ENCODE peak calls at places on chromosomes 16 and 17, in ten cellular contexts. One of them, this sample, is unnamed.

GRCh38 chr17:62712011-62712615 is 84.6 kb downstream of the MRC2 start:
- DNase-seq in GM12878: no peak
- DNase-seq in sigmoid colon: peak; percentile 17
- DNase-seq in prostate gland: no peak
- DNase-seq in IMR-90: no peak
- DNase-seq in heart left ventricle: no peak
- DNase-seq in stomach: no peak
- DNase-seq in transverse colon: no peak
- DNase-seq in uterus: no peak
- DNase-seq in Peyer's patch: no peak
- DNase-seq in this sample: peak; percentile 56

GRCh38 chr16:27684047-27684446 is 134.1 kb downstream of the KATNIP start:
- DNase-seq in GM12878: no peak
- DNase-seq in sigmoid colon: no peak
- DNase-seq in prostate gland: no peak
- DNase-seq in IMR-90: no peak
- DNase-seq in heart left ventricle: no peak
- DNase-seq in stomach: no peak
- DNase-seq in transverse colon: no peak
- DNase-seq in uterus: no peak
- DNase-seq in Peyer's patch: no peak
- DNase-seq in this sample: no peak

GRCh38 chr16:25031132-25031440 is 15.9 kb upstream of the ARHGAP17 start:
- DNase-seq in GM12878: no peak
- DNase-seq in sigmoid colon: no peak
- DNase-seq in prostate gland: no peak
- DNase-seq in IMR-90: no peak
- DNase-seq in heart left ventricle: no peak
- DNase-seq in stomach: no peak
- DNase-seq in transverse colon: no peak
- DNase-seq in uterus: no peak
- DNase-seq in Peyer's patch: no peak
- DNase-seq in this sample: no peak

GRCh38 chr17:15513058-15513858 is 45.8 kb upstream of the CDRT4 start:
- DNase-seq in GM12878: no peak
- DNase-seq in sigmoid colon: no peak
- DNase-seq in prostate gland: no peak
- DNase-seq in IMR-90: peak; percentile 64
- DNase-seq in heart left ventricle: no peak
- DNase-seq in stomach: no peak
- DNase-seq in transverse colon: no peak
- DNase-seq in uterus: no peak
- DNase-seq in Peyer's patch: no peak
- DNase-seq in this sample: no peak

GRCh38 chr17:73466704-73467433 is 155.1 kb upstream of the CDC42EP4 start:
- DNase-seq in GM12878: no peak
- DNase-seq in sigmoid colon: no peak
- DNase-seq in prostate gland: no peak
- DNase-seq in IMR-90: no peak
- DNase-seq in heart left ventricle: no peak
- DNase-seq in stomach: no peak
- DNase-seq in transverse colon: no peak
- DNase-seq in uterus: no peak
- DNase-seq in Peyer's patch: no peak
- DNase-seq in this sample: no peak

GRCh38 chr17:4510615-4510941 is 11.9 kb downstream of the SPNS2 start:
- DNase-seq in GM12878: no peak
- DNase-seq in sigmoid colon: peak; percentile 47
- DNase-seq in prostate gland: no peak
- DNase-seq in IMR-90: no peak
- DNase-seq in heart left ventricle: no peak
- DNase-seq in stomach: no peak
- DNase-seq in transverse colon: no peak
- DNase-seq in uterus: no peak
- DNase-seq in Peyer's patch: no peak
- DNase-seq in this sample: no peak

GRCh38 chr17:42512733-42513251 is 23.2 kb upstream of the NAGLU start:
- DNase-seq in GM12878: no peak
- DNase-seq in sigmoid colon: peak; percentile 48
- DNase-seq in prostate gland: no peak
- DNase-seq in IMR-90: peak; percentile 56
- DNase-seq in heart left ventricle: no peak
- DNase-seq in stomach: no peak
- DNase-seq in transverse colon: no peak
- DNase-seq in uterus: no peak
- DNase-seq in Peyer's patch: no peak
- DNase-seq in this sample: no peak

GRCh38 chr17:63954402-63955063 is 18.2 kb downstream of the SCN4A start:
- DNase-seq in GM12878: no peak
- DNase-seq in sigmoid colon: no peak
- DNase-seq in prostate gland: no peak
- DNase-seq in IMR-90: no peak
- DNase-seq in heart left ventricle: no peak
- DNase-seq in stomach: no peak
- DNase-seq in transverse colon: peak; percentile 34
- DNase-seq in uterus: no peak
- DNase-seq in Peyer's patch: no peak
- DNase-seq in this sample: no peak

GRCh38 chr17:79625706-79626105 is 14.9 kb upstream of the RBFOX3 start:
- DNase-seq in GM12878: no peak
- DNase-seq in sigmoid colon: peak; percentile 32
- DNase-seq in prostate gland: no peak
- DNase-seq in IMR-90: no peak
- DNase-seq in heart left ventricle: peak; percentile 12
- DNase-seq in stomach: no peak
- DNase-seq in transverse colon: no peak
- DNase-seq in uterus: peak; percentile 3
- DNase-seq in Peyer's patch: peak; percentile 21
- DNase-seq in this sample: no peak

GRCh38 chr16:54040975-54041374 is 245.6 kb downstream of the IRX3 start:
- DNase-seq in GM12878: no peak
- DNase-seq in sigmoid colon: no peak
- DNase-seq in prostate gland: no peak
- DNase-seq in IMR-90: no peak
- DNase-seq in heart left ventricle: no peak
- DNase-seq in stomach: no peak
- DNase-seq in transverse colon: no peak
- DNase-seq in uterus: no peak
- DNase-seq in Peyer's patch: no peak
- DNase-seq in this sample: no peak

GRCh38 chr17:64615025-64615677 is 47.0 kb downstream of the SMURF2 start:
- DNase-seq in GM12878: no peak
- DNase-seq in sigmoid colon: no peak
- DNase-seq in prostate gland: no peak
- DNase-seq in IMR-90: peak; percentile 80
- DNase-seq in heart left ventricle: no peak
- DNase-seq in stomach: no peak
- DNase-seq in transverse colon: no peak
- DNase-seq in uterus: no peak
- DNase-seq in Peyer's patch: no peak
- DNase-seq in this sample: no peak

GRCh38 chr17:64974750-64975317 is 55.6 kb upstream of the LRRC37A3 start:
- DNase-seq in GM12878: no peak
- DNase-seq in sigmoid colon: no peak
- DNase-seq in prostate gland: no peak
- DNase-seq in IMR-90: no peak
- DNase-seq in heart left ventricle: no peak
- DNase-seq in stomach: no peak
- DNase-seq in transverse colon: no peak
- DNase-seq in uterus: no peak
- DNase-seq in Peyer's patch: no peak
- DNase-seq in this sample: no peak

GRCh38 chr17:56665864-56666263 is 72.4 kb downstream of the NOG start:
- DNase-seq in GM12878: no peak
- DNase-seq in sigmoid colon: no peak
- DNase-seq in prostate gland: no peak
- DNase-seq in IMR-90: no peak
- DNase-seq in heart left ventricle: no peak
- DNase-seq in stomach: no peak
- DNase-seq in transverse colon: no peak
- DNase-seq in uterus: no peak
- DNase-seq in Peyer's patch: no peak
- DNase-seq in this sample: no peak

GRCh38 chr17:16948587-16949376 is 23.1 kb downstream of the TNFRSF13B start:
- DNase-seq in GM12878: no peak
- DNase-seq in sigmoid colon: no peak
- DNase-seq in prostate gland: no peak
- DNase-seq in IMR-90: no peak
- DNase-seq in heart left ventricle: no peak
- DNase-seq in stomach: no peak
- DNase-seq in transverse colon: no peak
- DNase-seq in uterus: no peak
- DNase-seq in Peyer's patch: no peak
- DNase-seq in this sample: peak; percentile 50

GRCh38 chr17:62321451-62321850 is 58.9 kb upstream of the EFCAB3 start:
- DNase-seq in GM12878: no peak
- DNase-seq in sigmoid colon: no peak
- DNase-seq in prostate gland: no peak
- DNase-seq in IMR-90: no peak
- DNase-seq in heart left ventricle: no peak
- DNase-seq in stomach: no peak
- DNase-seq in transverse colon: no peak
- DNase-seq in uterus: no peak
- DNase-seq in Peyer's patch: no peak
- DNase-seq in this sample: no peak

GRCh38 chr16:30899794-30900193 is 3.4 kb downstream of the CTF1 start:
- DNase-seq in GM12878: no peak
- DNase-seq in sigmoid colon: no peak
- DNase-seq in prostate gland: no peak
- DNase-seq in IMR-90: no peak
- DNase-seq in heart left ventricle: no peak
- DNase-seq in stomach: no peak
- DNase-seq in transverse colon: no peak
- DNase-seq in uterus: no peak
- DNase-seq in Peyer's patch: no peak
- DNase-seq in this sample: no peak

GRCh38 chr16:30902070-30902972 is 5.9 kb downstream of the CTF1 start:
- DNase-seq in GM12878: no peak
- DNase-seq in sigmoid colon: peak; percentile 81
- DNase-seq in prostate gland: peak; percentile 48
- DNase-seq in IMR-90: peak; percentile 63
- DNase-seq in heart left ventricle: peak; percentile 74
- DNase-seq in stomach: peak; percentile 77
- DNase-seq in transverse colon: peak; percentile 74
- DNase-seq in uterus: no peak
- DNase-seq in Peyer's patch: peak; percentile 84
- DNase-seq in this sample: no peak

GRCh38 chr16:30900588-30900987 is 4.2 kb downstream of the CTF1 start:
- DNase-seq in GM12878: no peak
- DNase-seq in sigmoid colon: no peak
- DNase-seq in prostate gland: no peak
- DNase-seq in IMR-90: no peak
- DNase-seq in heart left ventricle: no peak
- DNase-seq in stomach: no peak
- DNase-seq in transverse colon: no peak
- DNase-seq in uterus: no peak
- DNase-seq in Peyer's patch: no peak
- DNase-seq in this sample: no peak

GRCh38 chr16:30903002-30903401 is 6.6 kb downstream of the CTF1 start:
- DNase-seq in GM12878: no peak
- DNase-seq in sigmoid colon: no peak
- DNase-seq in prostate gland: no peak
- DNase-seq in IMR-90: no peak
- DNase-seq in heart left ventricle: no peak
- DNase-seq in stomach: no peak
- DNase-seq in transverse colon: no peak
- DNase-seq in uterus: no peak
- DNase-seq in Peyer's patch: no peak
- DNase-seq in this sample: no peak

GRCh38 chr16:30901201-30902069 is 5.0 kb downstream of the CTF1 start:
- DNase-seq in GM12878: no peak
- DNase-seq in sigmoid colon: no peak
- DNase-seq in prostate gland: no peak
- DNase-seq in IMR-90: no peak
- DNase-seq in heart left ventricle: no peak
- DNase-seq in stomach: no peak
- DNase-seq in transverse colon: no peak
- DNase-seq in uterus: no peak
- DNase-seq in Peyer's patch: no peak
- DNase-seq in this sample: no peak
- H3K4me3 ChIP-seq in GM12878: peak overlapping the region; percentile 58
- H3K4me3 ChIP-seq in sigmoid colon: peak overlapping the region; percentile 65
- H3K4me3 ChIP-seq in prostate gland: peak overlapping the region; percentile 39
- H3K4me3 ChIP-seq in IMR-90: peak overlapping the region; percentile 19
- H3K4me3 ChIP-seq in heart left ventricle: peak overlapping the region; percentile 32
- H3K4me3 ChIP-seq in stomach: peak overlapping the region; percentile 51
- H3K4me3 ChIP-seq in transverse colon: peak overlapping the region; percentile 47
- H3K4me3 ChIP-seq in uterus: peak overlapping the region; percentile 29
- H3K4me3 ChIP-seq in Peyer's patch: peak overlapping the region; percentile 69
- H3K4me3 ChIP-seq in this sample: no peak overlapping the region

DNA sequence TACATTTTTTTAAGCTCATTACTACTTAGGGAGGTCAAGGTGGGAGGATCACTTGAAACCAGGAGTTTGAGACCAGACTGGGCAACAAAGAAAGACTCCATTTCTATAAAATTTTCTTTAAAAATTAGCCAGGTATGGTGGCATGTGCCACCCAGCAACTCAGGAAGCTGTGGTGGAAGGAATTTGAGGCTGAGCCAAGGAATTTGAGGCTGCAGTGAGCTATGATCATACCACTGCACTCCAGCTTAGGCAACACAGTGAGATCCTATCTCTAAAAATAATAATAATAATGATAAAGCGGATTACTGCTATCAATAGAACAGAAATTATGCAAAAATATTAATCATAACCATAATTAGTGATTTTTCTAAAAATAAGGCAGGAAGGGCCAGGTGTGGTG is 170.3 kb downstream of the COPRS start:
- DNase-seq in GM12878: no peak
- DNase-seq in sigmoid colon: no peak
- DNase-seq in prostate gland: no peak
- DNase-seq in IMR-90: no peak
- DNase-seq in heart left ventricle: no peak
- DNase-seq in stomach: no peak
- DNase-seq in transverse colon: no peak
- DNase-seq in uterus: no peak
- DNase-seq in Peyer's patch: no peak
- DNase-seq in this sample: no peak
- TF ChIP-seq CTCF in GM12878: no peak
- TF ChIP-seq CTCF in sigmoid colon: no peak
- TF ChIP-seq CTCF in prostate gland: no peak
- TF ChIP-seq CTCF in IMR-90: no peak
- TF ChIP-seq CTCF in heart left ventricle: no peak
- TF ChIP-seq CTCF in stomach: no peak
- TF ChIP-seq CTCF in transverse colon: no peak
- TF ChIP-seq CTCF in uterus: no peak
- TF ChIP-seq CTCF in Peyer's patch: no peak
- TF ChIP-seq CTCF in this sample: no peak

GRCh38 chr17:48576479-48577309 is 1.5 kb downstream of the HOXB4 start:
- DNase-seq in GM12878: no peak
- DNase-seq in sigmoid colon: peak; percentile 92
- DNase-seq in prostate gland: no peak
- DNase-seq in IMR-90: peak; percentile 83
- DNase-seq in heart left ventricle: no peak
- DNase-seq in stomach: no peak
- DNase-seq in transverse colon: no peak
- DNase-seq in uterus: no peak
- DNase-seq in Peyer's patch: peak; percentile 60
- DNase-seq in this sample: peak; percentile 93
- TF ChIP-seq POLR2A in GM12878: no peak
- TF ChIP-seq POLR2A in sigmoid colon: no peak
- TF ChIP-seq POLR2A in prostate gland: no peak
- TF ChIP-seq POLR2A in IMR-90: peak; percentile 15
- TF ChIP-seq POLR2A in heart left ventricle: no peak
- TF ChIP-seq POLR2A in stomach: no peak
- TF ChIP-seq POLR2A in transverse colon: no peak
- TF ChIP-seq POLR2A in uterus: no peak
- TF ChIP-seq POLR2A in Peyer's patch: no peak
- TF ChIP-seq POLR2A in this sample: no peak

GRCh38 chr17:2853111-2853721 is 57.0 kb downstream of the RAP1GAP2 start:
- DNase-seq in GM12878: no peak
- DNase-seq in sigmoid colon: peak; percentile 80
- DNase-seq in prostate gland: peak; percentile 38
- DNase-seq in IMR-90: peak; percentile 49
- DNase-seq in heart left ventricle: peak; percentile 72
- DNase-seq in stomach: peak; percentile 68
- DNase-seq in transverse colon: peak; percentile 60
- DNase-seq in uterus: peak; percentile 61
- DNase-seq in Peyer's patch: peak; percentile 75
- DNase-seq in this sample: peak; percentile 88
- H3K4me3 ChIP-seq in GM12878: no peak overlapping the region
- H3K4me3 ChIP-seq in sigmoid colon: peak overlapping the region; percentile 66
- H3K4me3 ChIP-seq in prostate gland: peak overlapping the region; percentile 44
- H3K4me3 ChIP-seq in IMR-90: peak overlapping the region; percentile 89
- H3K4me3 ChIP-seq in heart left ventricle: peak overlapping the region; percentile 36
- H3K4me3 ChIP-seq in stomach: peak overlapping the region; percentile 74
- H3K4me3 ChIP-seq in transverse colon: peak overlapping the region; percentile 61
- H3K4me3 ChIP-seq in uterus: peak overlapping the region; percentile 17
- H3K4me3 ChIP-seq in Peyer's patch: peak overlapping the region; percentile 72
- H3K4me3 ChIP-seq in this sample: peak overlapping the region; percentile 37

This sample was measured in lower leg skin.